ENCODE peak calls at places on chromosomes 13 and 19, in seven cellular contexts. One of them, this sample, is unnamed.

GRCh38 chr19:29928831-29929230 is 13.2 kb upstream of the URI1 start:
- DNase-seq in breast epithelium: no peak
- DNase-seq in stomach: no peak
- DNase-seq in esophagus muscularis mucosa: no peak
- DNase-seq in HCT116: no peak
- DNase-seq in IMR-90: no peak
- DNase-seq in NB4: no peak
- DNase-seq in this sample: no peak

GRCh38 chr19:11113140-11113708 is 24.0 kb downstream of the LDLR start:
- DNase-seq in breast epithelium: no peak
- DNase-seq in stomach: no peak
- DNase-seq in esophagus muscularis mucosa: no peak
- DNase-seq in HCT116: no peak
- DNase-seq in IMR-90: no peak
- DNase-seq in NB4: no peak
- DNase-seq in this sample: no peak

GRCh38 chr19:11033251-11033650 is 56.0 kb upstream of the LDLR start:
- DNase-seq in breast epithelium: no peak
- DNase-seq in stomach: no peak
- DNase-seq in esophagus muscularis mucosa: no peak
- DNase-seq in HCT116: no peak
- DNase-seq in IMR-90: no peak
- DNase-seq in NB4: no peak
- DNase-seq in this sample: no peak

GRCh38 chr19:35247526-35248309 is 1.1 kb upstream of the LSR start:
- DNase-seq in breast epithelium: peak
- DNase-seq in stomach: peak
- DNase-seq in esophagus muscularis mucosa: peak
- DNase-seq in HCT116: peak
- DNase-seq in IMR-90: no peak
- DNase-seq in NB4: no peak
- DNase-seq in this sample: no peak

GRCh38 chr13:49256841-49257240 is 9.1 kb downstream of the CDADC1 start:
- DNase-seq in breast epithelium: no peak
- DNase-seq in stomach: no peak
- DNase-seq in esophagus muscularis mucosa: no peak
- DNase-seq in HCT116: no peak
- DNase-seq in IMR-90: peak
- DNase-seq in NB4: no peak
- DNase-seq in this sample: no peak

GRCh38 chr13:22107549-22107948 is 436.7 kb downstream of the FGF9 start:
- DNase-seq in breast epithelium: no peak
- DNase-seq in stomach: no peak
- DNase-seq in esophagus muscularis mucosa: no peak
- DNase-seq in HCT116: no peak
- DNase-seq in IMR-90: no peak
- DNase-seq in NB4: no peak
- DNase-seq in this sample: no peak

GRCh38 chr19:32234663-32235217 is 110.7 kb upstream of the ZNF507 start:
- DNase-seq in breast epithelium: no peak
- DNase-seq in stomach: no peak
- DNase-seq in esophagus muscularis mucosa: peak
- DNase-seq in HCT116: no peak
- DNase-seq in IMR-90: no peak
- DNase-seq in NB4: no peak
- DNase-seq in this sample: no peak

GRCh38 chr13:27176772-27177171 is 5.2 kb upstream of the USP12 start:
- DNase-seq in breast epithelium: no peak
- DNase-seq in stomach: no peak
- DNase-seq in esophagus muscularis mucosa: no peak
- DNase-seq in HCT116: no peak
- DNase-seq in IMR-90: no peak
- DNase-seq in NB4: no peak
- DNase-seq in this sample: no peak

GRCh38 chr13:42653694-42654093 is 79.7 kb downstream of the TNFSF11 start:
- DNase-seq in breast epithelium: no peak
- DNase-seq in stomach: no peak
- DNase-seq in esophagus muscularis mucosa: no peak
- DNase-seq in HCT116: no peak
- DNase-seq in IMR-90: no peak
- DNase-seq in NB4: no peak
- DNase-seq in this sample: no peak

DNA sequence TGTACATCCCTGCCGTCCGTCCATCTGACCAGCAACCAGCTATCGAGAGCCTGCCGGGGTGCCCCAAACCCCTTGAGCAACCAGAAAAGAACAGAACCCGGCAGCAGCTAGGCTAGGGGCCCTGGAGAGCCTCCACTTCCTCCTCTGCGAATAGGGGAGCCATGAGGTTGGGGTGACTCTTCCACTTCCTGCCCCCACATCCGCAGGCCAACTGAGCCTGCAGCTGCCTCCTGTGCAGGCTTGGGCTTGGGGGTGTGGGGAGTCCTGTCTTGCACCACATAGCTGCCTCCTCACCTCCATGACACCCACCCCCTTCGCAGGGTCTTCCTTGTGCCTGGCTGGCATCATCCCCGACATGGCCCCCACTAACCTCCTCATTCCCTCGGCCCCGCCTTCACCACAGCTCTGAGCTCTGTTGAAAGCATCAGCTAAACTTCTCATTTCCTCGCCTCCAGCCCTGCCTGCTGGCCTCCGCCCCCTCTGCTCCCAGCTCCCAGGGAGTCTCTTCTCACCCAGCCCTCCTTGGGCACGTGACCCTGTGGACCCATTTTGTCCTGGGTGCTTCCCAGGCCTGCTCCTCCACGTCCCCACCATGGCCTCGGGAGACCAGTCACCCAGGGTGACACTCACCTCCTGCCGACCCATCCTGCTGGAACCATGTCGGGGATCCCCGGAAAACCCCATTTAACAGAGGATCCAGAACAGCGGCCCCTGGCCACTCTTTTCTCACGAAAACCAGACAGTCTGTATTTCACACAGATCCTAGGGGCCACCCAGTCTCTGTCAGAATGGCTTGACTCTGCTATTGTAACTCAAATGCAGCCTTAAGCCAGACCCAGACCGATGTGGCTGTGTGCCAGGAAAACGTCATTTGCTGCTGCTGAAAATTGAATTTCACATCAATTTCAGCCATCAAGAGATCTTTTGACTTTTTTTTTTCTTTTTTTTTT is 50.4 kb downstream of the MYO9B start:
- DNase-seq in breast epithelium: peak
- DNase-seq in stomach: peak
- DNase-seq in esophagus muscularis mucosa: no peak
- DNase-seq in HCT116: no peak
- DNase-seq in IMR-90: peak
- DNase-seq in NB4: peak
- DNase-seq in this sample: peak
- TF ChIP-seq POLR2A in breast epithelium: no peak
- TF ChIP-seq POLR2A in stomach: no peak
- TF ChIP-seq POLR2A in esophagus muscularis mucosa: no peak
- TF ChIP-seq POLR2A in HCT116: no peak
- TF ChIP-seq POLR2A in IMR-90: no peak
- TF ChIP-seq POLR2A in NB4: peak
- TF ChIP-seq POLR2A in this sample: no peak

GRCh38 chr13:100518394-100519062 is 70.1 kb downstream of the GGACT start:
- DNase-seq in breast epithelium: no peak
- DNase-seq in stomach: no peak
- DNase-seq in esophagus muscularis mucosa: no peak
- DNase-seq in HCT116: no peak
- DNase-seq in IMR-90: no peak
- DNase-seq in NB4: no peak
- DNase-seq in this sample: no peak

GRCh38 chr13:100515410-100515800 is 73.2 kb downstream of the GGACT start:
- DNase-seq in breast epithelium: no peak
- DNase-seq in stomach: no peak
- DNase-seq in esophagus muscularis mucosa: no peak
- DNase-seq in HCT116: no peak
- DNase-seq in IMR-90: no peak
- DNase-seq in NB4: no peak
- DNase-seq in this sample: no peak

GRCh38 chr13:100514788-100515409 is 73.7 kb downstream of the GGACT start:
- DNase-seq in breast epithelium: peak
- DNase-seq in stomach: peak
- DNase-seq in esophagus muscularis mucosa: no peak
- DNase-seq in HCT116: peak
- DNase-seq in IMR-90: peak
- DNase-seq in NB4: peak
- DNase-seq in this sample: peak

GRCh38 chr13:100517706-100518105 is 70.9 kb downstream of the GGACT start:
- DNase-seq in breast epithelium: no peak
- DNase-seq in stomach: no peak
- DNase-seq in esophagus muscularis mucosa: no peak
- DNase-seq in HCT116: no peak
- DNase-seq in IMR-90: no peak
- DNase-seq in NB4: no peak
- DNase-seq in this sample: no peak

DNA sequence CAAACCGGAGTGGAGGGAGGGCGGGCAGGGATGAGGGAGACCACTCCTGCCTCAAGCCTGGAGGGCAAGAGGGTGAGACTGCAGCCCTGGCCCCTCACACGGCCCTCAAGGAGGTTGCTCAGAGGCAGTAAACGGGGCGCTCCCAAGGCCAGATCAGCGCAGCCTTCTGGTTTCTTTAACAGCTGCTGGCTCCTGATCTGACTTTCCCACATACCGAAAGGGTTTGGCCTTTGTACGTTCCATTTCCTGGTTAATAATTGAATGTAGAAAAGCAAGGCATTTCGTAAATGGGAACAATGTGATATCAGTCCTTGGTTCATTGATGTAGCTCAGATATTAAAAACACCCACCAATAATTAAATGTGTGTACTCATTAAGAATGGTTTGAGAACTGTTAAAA is 71.5 kb downstream of the GGACT start:
- DNase-seq in breast epithelium: no peak
- DNase-seq in stomach: peak
- DNase-seq in esophagus muscularis mucosa: no peak
- DNase-seq in HCT116: no peak
- DNase-seq in IMR-90: no peak
- DNase-seq in NB4: no peak
- DNase-seq in this sample: no peak
- TF ChIP-seq POLR2A in breast epithelium: no peak
- TF ChIP-seq POLR2A in stomach: no peak
- TF ChIP-seq POLR2A in esophagus muscularis mucosa: no peak
- TF ChIP-seq POLR2A in HCT116: no peak
- TF ChIP-seq POLR2A in IMR-90: no peak
- TF ChIP-seq POLR2A in NB4: no peak
- TF ChIP-seq POLR2A in this sample: no peak

GRCh38 chr19:3979674-3980352 is 5.5 kb downstream of the EEF2 start:
- DNase-seq in breast epithelium: peak
- DNase-seq in stomach: no peak
- DNase-seq in esophagus muscularis mucosa: no peak
- DNase-seq in HCT116: no peak
- DNase-seq in IMR-90: no peak
- DNase-seq in NB4: peak
- DNase-seq in this sample: no peak
- TF ChIP-seq POLR2A in breast epithelium: no peak
- TF ChIP-seq POLR2A in stomach: no peak
- TF ChIP-seq POLR2A in esophagus muscularis mucosa: no peak
- TF ChIP-seq POLR2A in HCT116: no peak
- TF ChIP-seq POLR2A in IMR-90: no peak
- TF ChIP-seq POLR2A in NB4: peak
- TF ChIP-seq POLR2A in this sample: no peak

DNA sequence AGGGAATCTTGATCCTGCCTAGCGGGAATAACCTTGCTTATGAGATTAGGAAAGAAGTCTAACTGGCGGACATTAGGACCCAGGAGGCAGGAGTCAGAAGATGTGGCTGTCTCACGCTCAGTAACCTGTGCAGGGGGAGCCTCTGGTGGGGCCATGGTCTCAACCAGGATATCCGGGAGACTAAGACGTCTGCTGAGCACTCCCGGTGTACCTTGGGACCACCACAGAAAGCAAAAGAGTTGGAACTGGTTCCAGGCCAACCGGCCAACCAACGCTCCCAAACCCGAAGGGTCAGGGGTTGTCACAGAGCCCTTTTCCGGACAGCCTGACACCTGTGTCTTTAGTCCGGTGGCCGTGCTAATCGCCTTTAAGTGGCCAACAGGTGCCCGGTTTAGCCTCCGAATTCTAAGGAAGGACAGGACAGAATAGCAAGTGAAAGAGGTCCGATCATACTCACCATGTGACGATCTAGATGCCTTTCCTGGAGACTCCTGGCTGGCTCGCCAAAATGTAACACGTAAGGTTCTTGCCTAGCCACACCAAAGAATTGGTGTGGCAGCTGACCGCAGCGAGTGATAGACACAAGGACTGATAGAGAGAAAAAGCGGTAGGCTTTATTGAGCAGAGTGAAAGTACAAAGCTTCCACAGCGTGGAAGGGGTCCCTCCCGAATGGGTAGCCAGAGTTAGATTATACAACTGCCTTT is 103.9 kb upstream of the DIAPH3 start:
- DNase-seq in breast epithelium: no peak
- DNase-seq in stomach: no peak
- DNase-seq in esophagus muscularis mucosa: no peak
- DNase-seq in HCT116: no peak
- DNase-seq in IMR-90: no peak
- DNase-seq in NB4: no peak
- DNase-seq in this sample: peak
- TF ChIP-seq POLR2A in breast epithelium: no peak
- TF ChIP-seq POLR2A in stomach: no peak
- TF ChIP-seq POLR2A in esophagus muscularis mucosa: no peak
- TF ChIP-seq POLR2A in HCT116: no peak
- TF ChIP-seq POLR2A in IMR-90: no peak
- TF ChIP-seq POLR2A in NB4: no peak
- TF ChIP-seq POLR2A in this sample: no peak

This sample was measured in erythroblast.